ENCODE peak calls at places on chromosome 6, in four cellular contexts. One of them, this sample, is unnamed.
A peak's percentile ranks its signal among the peaks of the same experiment; 100 is the strongest.

GRCh38 chr6:89117285-89118108 is at the start of gene SRSF12:
- DNase-seq in fibroblast of villous mesenchyme: peak; percentile 14
- DNase-seq in dermis blood vessel endothelial cell: peak; percentile 39
- DNase-seq in left kidney: peak; percentile 89
- DNase-seq in this sample: peak; percentile 38

GRCh38 chr6:150124235-150124634 is 18.6 kb upstream of the PPP1R14C start:
- DNase-seq in fibroblast of villous mesenchyme: no peak
- DNase-seq in left kidney: peak; percentile 12
- DNase-seq in dermis blood vessel endothelial cell: no peak
- DNase-seq in this sample: no peak

GRCh38 chr6:27897580-27898206 is 14.5 kb downstream of the OR2B2 start:
- DNase-seq in dermis blood vessel endothelial cell: no peak
- DNase-seq in left kidney: no peak
- DNase-seq in fibroblast of villous mesenchyme: no peak
- DNase-seq in this sample: no peak

GRCh38 chr6:125750692-125751333 is 1.4 kb downstream of the HEY2 start:
- DNase-seq in dermis blood vessel endothelial cell: no peak
- DNase-seq in fibroblast of villous mesenchyme: no peak
- DNase-seq in left kidney: no peak
- DNase-seq in this sample: no peak

GRCh38 chr6:149862901-149863595 is 1.1 kb downstream of the LRP11 start:
- DNase-seq in left kidney: peak; percentile 91
- DNase-seq in fibroblast of villous mesenchyme: peak; percentile 66
- DNase-seq in dermis blood vessel endothelial cell: peak; percentile 80
- DNase-seq in this sample: peak; percentile 66

GRCh38 chr6:16585805-16586204 is 175.5 kb downstream of the ATXN1 start:
- DNase-seq in dermis blood vessel endothelial cell: no peak
- DNase-seq in fibroblast of villous mesenchyme: peak; percentile 27
- DNase-seq in left kidney: no peak
- DNase-seq in this sample: peak; percentile 10

GRCh38 chr6:160519603-160520042 is 144.5 kb downstream of the LPA start:
- DNase-seq in dermis blood vessel endothelial cell: peak; percentile 69
- DNase-seq in fibroblast of villous mesenchyme: no peak
- DNase-seq in left kidney: no peak
- DNase-seq in this sample: peak; percentile 79

GRCh38 chr6:134375199-134375598 is 57.3 kb upstream of the SGK1 start:
- DNase-seq in fibroblast of villous mesenchyme: no peak
- DNase-seq in dermis blood vessel endothelial cell: no peak
- DNase-seq in left kidney: no peak
- DNase-seq in this sample: no peak

GRCh38 chr6:34791842-34792604 is at the start of gene BLTP3A:
- DNase-seq in dermis blood vessel endothelial cell: peak; percentile 81
- DNase-seq in left kidney: peak; percentile 94
- DNase-seq in fibroblast of villous mesenchyme: peak; percentile 64
- DNase-seq in this sample: peak; percentile 66

GRCh38 chr6:137514418-137514817 is 20.2 kb upstream of the OLIG3 start:
- DNase-seq in dermis blood vessel endothelial cell: no peak
- DNase-seq in fibroblast of villous mesenchyme: no peak
- DNase-seq in left kidney: no peak
- DNase-seq in this sample: no peak

GRCh38 chr6:127186889-127187288 is 68.4 kb downstream of the RSPO3 start:
- DNase-seq in left kidney: no peak
- DNase-seq in dermis blood vessel endothelial cell: no peak
- DNase-seq in fibroblast of villous mesenchyme: no peak
- DNase-seq in this sample: no peak

GRCh38 chr6:18154507-18155272 is at the start of gene TPMT:
- DNase-seq in left kidney: peak; percentile 78
- DNase-seq in dermis blood vessel endothelial cell: no peak
- DNase-seq in fibroblast of villous mesenchyme: no peak
- DNase-seq in this sample: no peak

GRCh38 chr6:53651149-53651763 is 14.3 kb downstream of the KLHL31 start:
- DNase-seq in dermis blood vessel endothelial cell: peak; percentile 76
- DNase-seq in left kidney: peak; percentile 92
- DNase-seq in fibroblast of villous mesenchyme: peak; percentile 79
- DNase-seq in this sample: peak; percentile 85

GRCh38 chr6:14763139-14763538 is 482.7 kb upstream of the JARID2 start:
- DNase-seq in left kidney: no peak
- DNase-seq in dermis blood vessel endothelial cell: no peak
- DNase-seq in fibroblast of villous mesenchyme: peak; percentile 78
- DNase-seq in this sample: peak; percentile 30

GRCh38 chr6:141463237-141463977 is 669.3 kb upstream of the GJE1 start:
- DNase-seq in dermis blood vessel endothelial cell: no peak
- DNase-seq in fibroblast of villous mesenchyme: peak; percentile 56
- DNase-seq in left kidney: no peak
- DNase-seq in this sample: peak; percentile 73

GRCh38 chr6:36350082-36350481 is 13.4 kb upstream of the BNIP5 start:
- DNase-seq in fibroblast of villous mesenchyme: no peak
- DNase-seq in left kidney: no peak
- DNase-seq in dermis blood vessel endothelial cell: peak; percentile 95
- DNase-seq in this sample: peak; percentile 56

GRCh38 chr6:158161566-158162254 is 6.4 kb downstream of the SERAC1 start:
- DNase-seq in fibroblast of villous mesenchyme: no peak
- DNase-seq in left kidney: no peak
- DNase-seq in dermis blood vessel endothelial cell: peak; percentile 12
- DNase-seq in this sample: no peak

GRCh38 chr6:26131618-26132017 is 44.4 kb downstream of the HFE start:
- DNase-seq in left kidney: no peak
- DNase-seq in fibroblast of villous mesenchyme: no peak
- DNase-seq in dermis blood vessel endothelial cell: no peak
- DNase-seq in this sample: no peak

GRCh38 chr6:126600258-126600916 is 260.5 kb downstream of the CENPW start:
- DNase-seq in dermis blood vessel endothelial cell: no peak
- DNase-seq in fibroblast of villous mesenchyme: no peak
- DNase-seq in left kidney: peak; percentile 2
- DNase-seq in this sample: no peak

GRCh38 chr6:37127961-37128862 is 41.7 kb upstream of the PIM1 start:
- DNase-seq in left kidney: no peak
- DNase-seq in dermis blood vessel endothelial cell: no peak
- DNase-seq in fibroblast of villous mesenchyme: peak; percentile 73
- DNase-seq in this sample: peak; percentile 72

GRCh38 chr6:32171234-32171633 is 4.7 kb downstream of the AGPAT1 start:
- DNase-seq in fibroblast of villous mesenchyme: no peak
- DNase-seq in left kidney: no peak
- DNase-seq in dermis blood vessel endothelial cell: no peak
- DNase-seq in this sample: no peak

GRCh38 chr6:34044945-34045595 is 100.8 kb downstream of the GRM4 start:
- DNase-seq in left kidney: no peak
- DNase-seq in dermis blood vessel endothelial cell: no peak
- DNase-seq in fibroblast of villous mesenchyme: no peak
- DNase-seq in this sample: no peak

GRCh38 chr6:498795-499231 is 107.3 kb downstream of the IRF4 start:
- DNase-seq in dermis blood vessel endothelial cell: no peak
- DNase-seq in left kidney: no peak
- DNase-seq in fibroblast of villous mesenchyme: peak; percentile 75
- DNase-seq in this sample: no peak

GRCh38 chr6:1513206-1513605 is 96.5 kb upstream of the FOXC1 start:
- DNase-seq in dermis blood vessel endothelial cell: no peak
- DNase-seq in left kidney: peak; percentile 64
- DNase-seq in fibroblast of villous mesenchyme: no peak
- DNase-seq in this sample: no peak

GRCh38 chr6:136031982-136032381 is 180.5 kb downstream of the PDE7B start:
- DNase-seq in dermis blood vessel endothelial cell: peak; percentile 78
- DNase-seq in left kidney: peak; percentile 48
- DNase-seq in fibroblast of villous mesenchyme: peak; percentile 71
- DNase-seq in this sample: peak; percentile 76